ENCODE peak calls at places on chromosomes 11 and 22, in four cellular contexts. One of them, this sample, is unnamed.

GRCh38 chr11:116698080-116698479 is 74.7 kb downstream of the BUD13 start:
- DNase-seq in fibroblast of lung: no peak
- DNase-seq in endothelial cell of umbilical vein: no peak
- DNase-seq in PC-9: no peak
- DNase-seq in this sample: no peak

GRCh38 chr22:44627521-44628139 is 74.4 kb upstream of the PRR5 start:
- DNase-seq in fibroblast of lung: no peak
- DNase-seq in endothelial cell of umbilical vein: no peak
- DNase-seq in PC-9: no peak
- DNase-seq in this sample: no peak

GRCh38 chr22:19566599-19567382 is 42.6 kb upstream of the CLDN5 start:
- DNase-seq in fibroblast of lung: no peak
- DNase-seq in endothelial cell of umbilical vein: no peak
- DNase-seq in PC-9: no peak
- DNase-seq in this sample: no peak

GRCh38 chr11:86360775-86361395 is 13.8 kb upstream of the CCDC81 start:
- DNase-seq in fibroblast of lung: peak; percentile 50
- DNase-seq in endothelial cell of umbilical vein: peak; percentile 61
- DNase-seq in PC-9: no peak
- DNase-seq in this sample: peak; percentile 11

GRCh38 chr11:13963169-13963948 is 836 bp downstream of the SPON1 start:
- DNase-seq in fibroblast of lung: peak; percentile 20
- DNase-seq in endothelial cell of umbilical vein: no peak
- DNase-seq in PC-9: no peak
- DNase-seq in this sample: no peak

GRCh38 chr11:120563698-120564572 is 52.4 kb downstream of the GRIK4 start:
- DNase-seq in fibroblast of lung: peak; percentile 39
- DNase-seq in endothelial cell of umbilical vein: peak; percentile 20
- DNase-seq in PC-9: no peak
- DNase-seq in this sample: no peak

GRCh38 chr22:25829808-25830777 is 88.1 kb downstream of the MYO18B start:
- DNase-seq in fibroblast of lung: no peak
- DNase-seq in endothelial cell of umbilical vein: no peak
- DNase-seq in PC-9: no peak
- DNase-seq in this sample: no peak

GRCh38 chr22:39178206-39179111 is 26.0 kb upstream of the CBX7 start:
- DNase-seq in fibroblast of lung: peak; percentile 43
- DNase-seq in endothelial cell of umbilical vein: peak; percentile 94
- DNase-seq in PC-9: no peak
- DNase-seq in this sample: no peak

GRCh38 chr11:106691807-106692365 is 326.4 kb downstream of the GUCY1A2 start:
- DNase-seq in fibroblast of lung: peak; percentile 42
- DNase-seq in endothelial cell of umbilical vein: no peak
- DNase-seq in PC-9: no peak
- DNase-seq in this sample: no peak

GRCh38 chr11:93784935-93785360 is 866 bp downstream of the MED17 start:
- DNase-seq in fibroblast of lung: peak; percentile 18
- DNase-seq in endothelial cell of umbilical vein: no peak
- DNase-seq in PC-9: no peak
- DNase-seq in this sample: no peak

GRCh38 chr22:39894554-39895092 is 1.1 kb upstream of the ENTHD1 start:
- DNase-seq in fibroblast of lung: no peak
- DNase-seq in endothelial cell of umbilical vein: no peak
- DNase-seq in PC-9: no peak
- DNase-seq in this sample: no peak

GRCh38 chr22:18952022-18952421 is 15.9 kb upstream of the PRODH start:
- DNase-seq in fibroblast of lung: no peak
- DNase-seq in endothelial cell of umbilical vein: no peak
- DNase-seq in PC-9: no peak
- DNase-seq in this sample: no peak

GRCh38 chr11:38448284-38448683 is 1850.2 kb upstream of the RAG2 start:
- DNase-seq in fibroblast of lung: no peak
- DNase-seq in endothelial cell of umbilical vein: no peak
- DNase-seq in PC-9: no peak
- DNase-seq in this sample: no peak

GRCh38 chr11:78759067-78759466 is 184.4 kb upstream of the NARS2 start:
- DNase-seq in fibroblast of lung: no peak
- DNase-seq in endothelial cell of umbilical vein: no peak
- DNase-seq in PC-9: no peak
- DNase-seq in this sample: no peak

GRCh38 chr22:16955678-16956210 is 52.3 kb downstream of the GAB4 start:
- DNase-seq in fibroblast of lung: no peak
- DNase-seq in endothelial cell of umbilical vein: no peak
- DNase-seq in PC-9: no peak
- DNase-seq in this sample: no peak

GRCh38 chr11:114399903-114400221 is 449 bp downstream of the C11orf71 start:
- DNase-seq in fibroblast of lung: no peak
- DNase-seq in endothelial cell of umbilical vein: no peak
- DNase-seq in PC-9: no peak
- DNase-seq in this sample: no peak

GRCh38 chr11:1570896-1571759 is 943 bp downstream of the DUSP8 start:
- DNase-seq in fibroblast of lung: no peak
- DNase-seq in endothelial cell of umbilical vein: no peak
- DNase-seq in PC-9: no peak
- DNase-seq in this sample: no peak

GRCh38 chr11:64340671-64341335 is 799 bp downstream of the CCDC88B start:
- DNase-seq in fibroblast of lung: no peak
- DNase-seq in endothelial cell of umbilical vein: peak; percentile 28
- DNase-seq in PC-9: no peak
- DNase-seq in this sample: no peak

GRCh38 chr11:43942651-43943356 is 367 bp downstream of the C11orf96 start:
- DNase-seq in fibroblast of lung: peak; percentile 54
- DNase-seq in endothelial cell of umbilical vein: peak; percentile 59
- DNase-seq in PC-9: no peak
- DNase-seq in this sample: peak; percentile 43

GRCh38 chr11:13009476-13009920 is 382 bp downstream of the RASSF10 start:
- DNase-seq in fibroblast of lung: peak; percentile 29
- DNase-seq in endothelial cell of umbilical vein: peak; percentile 4
- DNase-seq in PC-9: no peak
- DNase-seq in this sample: peak; percentile 58

GRCh38 chr11:119727523-119728081 is 1.4 kb downstream of the NECTIN1 start:
- DNase-seq in fibroblast of lung: no peak
- DNase-seq in endothelial cell of umbilical vein: no peak
- DNase-seq in PC-9: peak; percentile 38
- DNase-seq in this sample: no peak

GRCh38 chr11:47819743-47820142 is 28.4 kb downstream of the NUP160 start:
- DNase-seq in fibroblast of lung: no peak
- DNase-seq in endothelial cell of umbilical vein: no peak
- DNase-seq in PC-9: no peak
- DNase-seq in this sample: no peak

GRCh38 chr11:126112547-126112946 is 49.9 kb upstream of the CDON start:
- DNase-seq in fibroblast of lung: no peak
- DNase-seq in endothelial cell of umbilical vein: no peak
- DNase-seq in PC-9: no peak
- DNase-seq in this sample: no peak

GRCh38 chr11:44766112-44766971 is 39.6 kb downstream of the TSPAN18 start:
- DNase-seq in fibroblast of lung: peak; percentile 93
- DNase-seq in endothelial cell of umbilical vein: peak; percentile 92
- DNase-seq in PC-9: no peak
- DNase-seq in this sample: no peak

GRCh38 chr11:68433541-68433940 is 27.0 kb upstream of the PPP6R3 start:
- DNase-seq in fibroblast of lung: no peak
- DNase-seq in endothelial cell of umbilical vein: no peak
- DNase-seq in PC-9: no peak
- DNase-seq in this sample: no peak

GRCh38 chr11:12075822-12076821 is 34.3 kb upstream of the MICAL2 start:
- DNase-seq in fibroblast of lung: peak; percentile 100
- DNase-seq in endothelial cell of umbilical vein: no peak
- DNase-seq in PC-9: peak; percentile 41
- DNase-seq in this sample: peak; percentile 100

GRCh38 chr11:86511086-86511551 is 136.4 kb downstream of the CCDC81 start:
- DNase-seq in fibroblast of lung: peak; percentile 79
- DNase-seq in endothelial cell of umbilical vein: peak; percentile 61
- DNase-seq in PC-9: no peak
- DNase-seq in this sample: no peak

GRCh38 chr11:59643390-59643789 is 25.4 kb downstream of the PATL1 start:
- DNase-seq in fibroblast of lung: no peak
- DNase-seq in endothelial cell of umbilical vein: no peak
- DNase-seq in PC-9: no peak
- DNase-seq in this sample: no peak

GRCh38 chr11:88246680-88247079 is 71.4 kb upstream of the RAB38 start:
- DNase-seq in fibroblast of lung: peak; percentile 96
- DNase-seq in endothelial cell of umbilical vein: no peak
- DNase-seq in PC-9: no peak
- DNase-seq in this sample: peak; percentile 74

GRCh38 chr11:35859311-35859710 is 84.6 kb upstream of the LDLRAD3 start:
- DNase-seq in fibroblast of lung: peak; percentile 40
- DNase-seq in endothelial cell of umbilical vein: no peak
- DNase-seq in PC-9: no peak
- DNase-seq in this sample: no peak

GRCh38 chr22:17978027-17978426 is 46.3 kb downstream of the MICAL3 start:
- DNase-seq in fibroblast of lung: no peak
- DNase-seq in endothelial cell of umbilical vein: no peak
- DNase-seq in PC-9: no peak
- DNase-seq in this sample: no peak

GRCh38 chr11:88508808-88509581 is 171.5 kb upstream of the CTSC start:
- DNase-seq in fibroblast of lung: peak; percentile 49
- DNase-seq in endothelial cell of umbilical vein: peak; percentile 57
- DNase-seq in PC-9: peak; percentile 47
- DNase-seq in this sample: no peak

GRCh38 chr22:42929838-42930155 is 72.7 kb upstream of the ARFGAP3 start:
- DNase-seq in fibroblast of lung: no peak
- DNase-seq in endothelial cell of umbilical vein: no peak
- DNase-seq in PC-9: no peak
- DNase-seq in this sample: no peak
- H3K27me3 ChIP-seq in fibroblast of lung: no peaks in the 10 kb centered on the region
- H3K27me3 ChIP-seq in endothelial cell of umbilical vein: no peaks in the 10 kb centered on the region
- H3K27me3 ChIP-seq in PC-9: no peaks in the 10 kb centered on the region
- H3K27me3 ChIP-seq in this sample: no peaks in the 10 kb centered on the region

DNA sequence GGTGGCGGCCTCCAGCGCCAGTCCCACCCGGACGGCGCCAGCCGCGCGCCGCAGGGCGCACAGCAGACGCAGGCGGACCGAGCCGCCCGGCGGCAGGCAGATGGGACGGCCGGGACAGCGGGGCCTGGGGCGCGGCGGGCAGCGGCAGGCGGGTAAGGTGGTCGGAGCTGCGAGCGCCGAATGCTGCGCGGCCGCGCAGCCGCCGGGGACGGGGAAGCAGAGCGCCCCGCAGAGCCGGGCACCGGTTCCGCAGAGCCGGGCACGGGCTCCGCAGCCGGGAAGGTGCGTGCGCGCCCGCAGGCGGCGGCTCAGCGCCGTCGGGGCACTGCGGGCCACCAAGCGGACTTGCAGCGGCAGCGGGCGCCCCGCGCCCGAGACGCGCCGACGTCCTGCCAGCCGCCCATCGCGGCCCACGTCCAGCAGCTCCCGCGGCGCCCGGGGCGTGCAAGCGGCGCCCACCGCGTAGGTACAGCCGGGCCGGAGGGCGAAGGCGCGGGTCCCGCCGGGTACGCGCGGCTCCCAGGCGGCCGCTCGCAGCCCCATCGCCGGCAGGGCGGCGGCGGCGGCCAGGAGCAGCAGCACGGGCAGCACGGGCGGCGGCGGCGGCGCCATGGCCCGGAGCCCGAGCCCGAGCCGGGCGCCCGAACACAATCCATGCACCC is 730 bp downstream of the CELSR1 start:
- DNase-seq in fibroblast of lung: no peak
- DNase-seq in endothelial cell of umbilical vein: no peak
- DNase-seq in PC-9: peak; percentile 15
- DNase-seq in this sample: no peak
- H3K27ac ChIP-seq in fibroblast of lung: no peak overlapping the region
- H3K27ac ChIP-seq in endothelial cell of umbilical vein: no peak overlapping the region
- H3K27ac ChIP-seq in PC-9: no peak overlapping the region
- H3K27ac ChIP-seq in this sample: no peak overlapping the region

GRCh38 chr22:35337932-35338331 is 38.2 kb downstream of the TOM1 start:
- DNase-seq in fibroblast of lung: no peak
- DNase-seq in endothelial cell of umbilical vein: no peak
- DNase-seq in PC-9: no peak
- DNase-seq in this sample: no peak
- TF ChIP-seq CTCF in fibroblast of lung: no peak
- TF ChIP-seq CTCF in endothelial cell of umbilical vein: peak; percentile 10
- TF ChIP-seq CTCF in PC-9: no peak
- TF ChIP-seq CTCF in this sample: peak; percentile 43

DNA sequence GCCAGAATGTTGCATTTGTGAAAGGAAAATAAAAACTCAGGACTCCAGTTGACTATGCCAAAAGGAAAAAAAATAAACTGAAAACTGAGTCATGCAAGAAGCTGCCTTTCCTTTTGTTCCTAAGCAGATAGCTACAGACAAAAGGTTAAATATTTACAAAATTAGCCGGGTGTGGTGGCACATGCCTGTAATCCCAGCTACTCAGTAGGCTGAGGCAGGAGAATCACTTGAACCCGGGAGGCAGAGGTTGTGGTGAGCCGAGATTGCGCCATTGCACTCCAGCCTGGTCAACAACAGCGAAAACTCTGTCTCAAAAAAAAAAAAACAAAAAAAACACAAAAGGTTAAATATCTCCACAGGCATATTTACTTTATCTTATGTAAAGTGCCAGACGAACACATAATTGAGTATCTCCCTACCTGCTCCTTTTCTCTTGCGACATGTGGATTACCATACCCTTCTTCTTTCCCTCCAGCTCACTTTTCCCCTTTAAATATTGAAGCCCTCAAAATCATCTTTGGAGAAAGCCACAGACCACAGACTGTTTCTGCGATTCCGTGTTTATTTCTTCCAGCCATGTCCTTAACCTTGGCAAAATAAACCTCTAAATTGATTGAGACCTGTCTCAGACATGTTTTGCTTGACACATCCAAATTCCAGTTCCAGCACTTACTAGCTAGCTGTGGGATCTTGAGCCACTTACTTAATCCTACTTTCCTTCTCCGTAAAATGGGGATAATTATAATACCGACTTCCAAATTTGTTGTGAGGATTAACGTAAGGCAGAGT is 2.3 kb upstream of the SMPD1 start:
- DNase-seq in fibroblast of lung: peak; percentile 47
- DNase-seq in endothelial cell of umbilical vein: peak; percentile 65
- DNase-seq in PC-9: no peak
- DNase-seq in this sample: no peak
- H3K27me3 ChIP-seq in fibroblast of lung: no peaks in the 10 kb centered on the region
- H3K27me3 ChIP-seq in endothelial cell of umbilical vein: no peaks in the 10 kb centered on the region
- H3K27me3 ChIP-seq in PC-9: no peaks in the 10 kb centered on the region
- H3K27me3 ChIP-seq in this sample: no peaks in the 10 kb centered on the region

GRCh38 chr11:10503777-10504176 is 37.2 kb downstream of the RNF141 start:
- DNase-seq in fibroblast of lung: no peak
- DNase-seq in endothelial cell of umbilical vein: no peak
- DNase-seq in PC-9: no peak
- DNase-seq in this sample: no peak
- H3K27ac ChIP-seq in fibroblast of lung: no peak overlapping the region
- H3K27ac ChIP-seq in endothelial cell of umbilical vein: no peak overlapping the region
- H3K27ac ChIP-seq in PC-9: no peak overlapping the region
- H3K27ac ChIP-seq in this sample: no peak overlapping the region

This sample was measured in foreskin keratinocyte.